ENCODE peak calls at places on chromosomes 3 and 15, in four cellular contexts. W is breast epithelium, D is lung, T is mucosa of descending colon. F is an unnamed sample.

GRCh38 chr3:24830230-24831152 is 335.8 kb upstream of the THRB start:
- DNase-seq in W (no peak), D (no peak), T (no peak), F (no peak)

GRCh38 chr3:151214459-151214858 is 11.4 kb upstream of the GPR171 start:
- DNase-seq in W (no peak), D (no peak), T (no peak), F (no peak)

GRCh38 chr3:66138336-66139234 is 82.2 kb upstream of the SLC25A26 start:
- DNase-seq in W (peak; percentile 41), D (peak; percentile 41), T (no peak), F (peak; percentile 48)

GRCh38 chr15:37101634-37102314 is 1.4 kb upstream of the MEIS2 start:
- DNase-seq in W (peak; percentile 59), D (peak; percentile 62), T (peak; percentile 69), F (no peak)

GRCh38 chr3:122468896-122469533 is 45.7 kb downstream of the KPNA1 start:
- DNase-seq in W (no peak), D (no peak), T (no peak), F (peak; percentile 39)

GRCh38 chr3:151943539-151943938 is 70.1 kb downstream of the SUCNR1 start:
- DNase-seq in W (no peak), D (no peak), T (no peak), F (no peak)

GRCh38 chr15:60017538-60018199 is 13.6 kb downstream of the FOXB1 start:
- DNase-seq in W (no peak), D (no peak), T (no peak), F (no peak)

GRCh38 chr15:62164500-62165028 is 521 bp downstream of the C2CD4B start:
- DNase-seq in W (no peak), D (no peak), T (peak; percentile 49), F (no peak)

GRCh38 chr3:185175370-185175987 is 22.6 kb upstream of the C3orf70 start:
- DNase-seq in W (no peak), D (no peak), T (peak; percentile 83), F (no peak)

GRCh38 chr3:39295184-39295775 is 15.4 kb upstream of the CX3CR1 start:
- DNase-seq in W (no peak), D (no peak), T (no peak), F (no peak)

GRCh38 chr15:64209680-64210334 is 47.0 kb upstream of the PPIB start:
- DNase-seq in W (no peak), D (no peak), T (no peak), F (no peak)

GRCh38 chr3:15983232-15983631 is 185.5 kb upstream of the ANKRD28 start:
- DNase-seq in W (peak; percentile 31), D (no peak), T (no peak), F (no peak)

GRCh38 chr3:171327441-171328174 is 132.6 kb downstream of the TNIK start:
- DNase-seq in W (no peak), D (no peak), T (no peak), F (no peak)

GRCh38 chr3:14455571-14456317 is 53.3 kb downstream of the SLC6A6 start:
- DNase-seq in W (peak; percentile 68), D (no peak), T (peak; percentile 55), F (no peak)

GRCh38 chr3:150227839-150228238 is 180.3 kb upstream of the TSC22D2 start:
- DNase-seq in W (no peak), D (no peak), T (no peak), F (peak; percentile 83)

GRCh38 chr3:129820587-129820986 is 72.9 kb downstream of the TMCC1 start:
- DNase-seq in W (no peak), D (no peak), T (no peak), F (no peak)

GRCh38 chr15:74406992-74407705 is 26.6 kb downstream of the SEMA7A start:
- DNase-seq in W (no peak), D (no peak), T (no peak), F (no peak)

GRCh38 chr15:58169934-58170333 is 31.8 kb downstream of the AQP9 start:
- DNase-seq in W (no peak), D (no peak), T (no peak), F (no peak)

GRCh38 chr15:49430046-49430445 is 7.0 kb downstream of the FGF7 start:
- DNase-seq in W (no peak), D (no peak), T (no peak), F (no peak)

GRCh38 chr15:54282228-54282836 is 304.1 kb downstream of the UNC13C start:
- DNase-seq in W (no peak), D (no peak), T (no peak), F (no peak)

GRCh38 chr3:156148946-156149348 is 28.6 kb downstream of the KCNAB1 start:
- DNase-seq in W (no peak), D (no peak), T (no peak), F (no peak)

GRCh38 chr3:1421577-1421976 is 328.8 kb downstream of the CNTN6 start:
- DNase-seq in W (no peak), D (no peak), T (no peak), F (no peak)

GRCh38 chr3:101266566-101266965 is 53.8 kb downstream of the IMPG2 start:
- DNase-seq in W (no peak), D (no peak), T (no peak), F (no peak)

GRCh38 chr3:101261506-101261905 is 58.9 kb downstream of the IMPG2 start:
- DNase-seq in W (no peak), D (no peak), T (no peak), F (no peak)

GRCh38 chr3:101259485-101260341 is 60.7 kb downstream of the IMPG2 start:
- DNase-seq in W (no peak), D (no peak), T (no peak), F (no peak)

GRCh38 chr3:101262393-101263240 is 57.8 kb downstream of the IMPG2 start:
- DNase-seq in W (no peak), D (no peak), T (no peak), F (no peak)
- H3K4me1 ChIP-seq in W (no peaks in the 10 kb centered on the region), D (no peaks in the 10 kb centered on the region), T (no peaks in the 10 kb centered on the region), F (no peaks in the 10 kb centered on the region)

GRCh38 chr15:96361309-96362000 is 31.0 kb downstream of the NR2F2 start:
- DNase-seq in W (no peak), D (no peak), T (no peak), F (no peak)
- H3K4me3 ChIP-seq in W (no peak overlapping the region), D (no peak overlapping the region), T (no peak overlapping the region), F (peak overlapping the region; percentile 33)

DNA sequence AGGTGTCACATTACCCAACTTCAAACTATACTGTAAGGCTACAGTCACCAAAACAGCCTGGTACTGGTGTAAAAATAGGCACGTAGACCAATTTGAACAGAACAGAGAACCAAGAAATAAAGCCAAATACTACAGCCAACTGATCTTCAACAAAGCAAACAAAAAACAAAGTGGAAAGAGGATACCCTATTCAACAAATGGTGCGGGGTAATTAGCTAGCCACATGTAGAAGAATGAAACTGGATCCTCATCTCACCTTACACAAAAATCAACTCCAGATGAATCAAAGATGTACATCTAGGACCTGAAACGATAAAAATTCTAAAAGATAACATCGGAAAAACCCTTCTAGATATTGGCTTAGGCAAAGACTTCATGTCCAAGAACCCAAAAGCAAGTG is 13.1 kb downstream of the PEAK1 start:
- DNase-seq in W (no peak), D (no peak), T (no peak), F (no peak)
- H3K4me1 ChIP-seq in W (no peaks in the 10 kb centered on the region), D (peaks cover 3% of the 10 kb centered on the region), T (peaks cover 22% of the 10 kb centered on the region), F (no peaks in the 10 kb centered on the region)

DNA sequence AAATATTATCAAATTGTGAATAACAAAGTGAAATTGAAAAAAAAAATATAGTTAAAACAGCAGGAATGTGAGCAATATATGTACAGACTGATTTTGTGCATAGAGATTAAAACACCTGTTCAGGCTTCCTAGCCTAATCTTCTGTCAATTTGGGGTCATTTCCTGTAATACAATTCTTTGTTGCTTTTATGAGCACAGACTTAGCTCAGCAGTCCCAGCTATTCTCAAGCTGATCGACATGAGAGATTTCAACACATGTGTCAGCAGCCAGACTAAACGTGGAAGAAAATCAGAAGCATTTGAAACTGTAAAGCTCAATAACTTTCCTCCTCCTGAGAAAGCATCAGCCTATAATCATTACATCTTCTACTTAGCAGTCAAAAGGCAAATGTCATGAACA is 1.6 kb upstream of the FHIT start:
- DNase-seq in W (no peak), D (no peak), T (no peak), F (no peak)
- H3K4me3 ChIP-seq in W (no peak overlapping the region), D (no peak overlapping the region), T (no peak overlapping the region), F (no peak overlapping the region)

DNA sequence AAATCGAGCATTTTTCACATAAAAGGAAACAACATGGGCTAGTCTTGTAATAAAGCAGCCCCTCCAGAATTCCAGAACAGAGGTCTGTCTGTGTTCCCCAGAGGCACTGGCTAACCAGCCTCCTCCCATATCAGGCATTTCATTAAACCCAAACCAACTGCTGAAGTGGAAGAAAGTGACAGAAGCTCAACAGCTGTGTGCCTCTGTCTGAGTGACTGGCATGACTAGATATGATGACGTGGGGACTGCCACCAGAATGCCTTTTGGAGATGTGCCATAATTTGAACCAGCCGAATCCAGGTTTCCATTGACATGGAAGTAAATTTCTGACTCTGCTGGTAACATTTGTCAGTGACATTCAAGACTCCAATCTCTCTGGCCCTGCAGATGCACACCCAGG is 8.7 kb downstream of the LIMD1 start:
- DNase-seq in W (no peak), D (no peak), T (no peak), F (no peak)
- H3K4me1 ChIP-seq in W (peaks cover 17% of the 10 kb centered on the region), D (peaks cover 37% of the 10 kb centered on the region), T (peaks cover 26% of the 10 kb centered on the region), F (peaks cover 20% of the 10 kb centered on the region)

GRCh38 chr3:111252795-111253194 is 181.2 kb downstream of the NECTIN3 start:
- DNase-seq in W (no peak), D (peak; percentile 44), T (no peak), F (no peak)
- H3K4me3 ChIP-seq in W (no peak overlapping the region), D (no peak overlapping the region), T (no peak overlapping the region), F (no peak overlapping the region)

GRCh38 chr3:119099785-119100184 is 46.2 kb upstream of the TEX55 start:
- DNase-seq in W (no peak), D (no peak), T (no peak), F (no peak)
- H3K4me1 ChIP-seq in W (no peaks in the 10 kb centered on the region), D (no peaks in the 10 kb centered on the region), T (no peaks in the 10 kb centered on the region), F (no peaks in the 10 kb centered on the region)

F was measured in NT2/D1.